ENCODE peak calls at places on chromosomes 11 and 22, in seven cellular contexts. One of them, this sample, is unnamed.

GRCh38 chr11:76209671-76209955 is 3.3 kb upstream of the WNT11 start:
- DNase-seq in K562: no peak
- DNase-seq in HepG2: no peak
- DNase-seq in SK-N-SH: peak; percentile 63
- DNase-seq in HCT116: no peak
- DNase-seq in H1: peak; percentile 64
- DNase-seq in NT2/D1: no peak
- DNase-seq in this sample: no peak

GRCh38 chr11:129061466-129062194 is 119.0 kb upstream of the TP53AIP1 start:
- DNase-seq in K562: no peak
- DNase-seq in HepG2: no peak
- DNase-seq in SK-N-SH: no peak
- DNase-seq in HCT116: peak; percentile 80
- DNase-seq in H1: no peak
- DNase-seq in NT2/D1: no peak
- DNase-seq in this sample: no peak

GRCh38 chr11:70504246-70505020 is 106.1 kb downstream of the CTTN start:
- DNase-seq in K562: no peak
- DNase-seq in HepG2: no peak
- DNase-seq in SK-N-SH: no peak
- DNase-seq in HCT116: no peak
- DNase-seq in H1: no peak
- DNase-seq in NT2/D1: no peak
- DNase-seq in this sample: no peak

GRCh38 chr22:37681556-37682049 is 4.5 kb upstream of the NOL12 start:
- DNase-seq in K562: peak; percentile 87
- DNase-seq in HepG2: peak; percentile 64
- DNase-seq in SK-N-SH: peak; percentile 82
- DNase-seq in HCT116: peak; percentile 62
- DNase-seq in H1: peak; percentile 88
- DNase-seq in NT2/D1: no peak
- DNase-seq in this sample: no peak

GRCh38 chr11:33039274-33040126 is at the start of gene TCP11L1:
- DNase-seq in K562: peak; percentile 66
- DNase-seq in HepG2: peak; percentile 83
- DNase-seq in SK-N-SH: peak; percentile 93
- DNase-seq in HCT116: peak; percentile 78
- DNase-seq in H1: peak; percentile 88
- DNase-seq in NT2/D1: peak; percentile 81
- DNase-seq in this sample: peak; percentile 59

GRCh38 chr11:6681949-6682348 is 1.2 kb downstream of the MRPL17 start:
- DNase-seq in K562: peak; percentile 49
- DNase-seq in HepG2: no peak
- DNase-seq in SK-N-SH: peak; percentile 12
- DNase-seq in HCT116: no peak
- DNase-seq in H1: no peak
- DNase-seq in NT2/D1: no peak
- DNase-seq in this sample: no peak

GRCh38 chr11:109978895-109979294 is 114.3 kb upstream of the ZC3H12C start:
- DNase-seq in K562: no peak
- DNase-seq in HepG2: no peak
- DNase-seq in SK-N-SH: no peak
- DNase-seq in HCT116: no peak
- DNase-seq in H1: no peak
- DNase-seq in NT2/D1: no peak
- DNase-seq in this sample: no peak

GRCh38 chr11:102572537-102573220 is 42.1 kb upstream of the MMP7 start:
- DNase-seq in K562: no peak
- DNase-seq in HepG2: no peak
- DNase-seq in SK-N-SH: no peak
- DNase-seq in HCT116: no peak
- DNase-seq in H1: no peak
- DNase-seq in NT2/D1: no peak
- DNase-seq in this sample: no peak

GRCh38 chr11:123063396-123064267 is 1.7 kb upstream of the HSPA8 start:
- DNase-seq in K562: peak; percentile 54
- DNase-seq in HepG2: peak; percentile 64
- DNase-seq in SK-N-SH: no peak
- DNase-seq in HCT116: no peak
- DNase-seq in H1: no peak
- DNase-seq in NT2/D1: peak; percentile 30
- DNase-seq in this sample: no peak

GRCh38 chr11:130403301-130403804 is 25.1 kb downstream of the ADAMTS8 start:
- DNase-seq in K562: no peak
- DNase-seq in HepG2: no peak
- DNase-seq in SK-N-SH: no peak
- DNase-seq in HCT116: no peak
- DNase-seq in H1: no peak
- DNase-seq in NT2/D1: no peak
- DNase-seq in this sample: no peak

GRCh38 chr11:126104420-126104819 is 41.8 kb upstream of the CDON start:
- DNase-seq in K562: no peak
- DNase-seq in HepG2: no peak
- DNase-seq in SK-N-SH: no peak
- DNase-seq in HCT116: no peak
- DNase-seq in H1: peak; percentile 78
- DNase-seq in NT2/D1: peak; percentile 80
- DNase-seq in this sample: no peak
- TF ChIP-seq YY1 in K562: no peak
- TF ChIP-seq YY1 in HepG2: no peak
- TF ChIP-seq YY1 in SK-N-SH: no peak
- TF ChIP-seq YY1 in HCT116: no peak
- TF ChIP-seq YY1 in H1: no peak
- TF ChIP-seq YY1 in NT2/D1: no peak
- TF ChIP-seq YY1 in this sample: no peak

GRCh38 chr22:44596726-44597125 is 98.7 kb upstream of the RTL6 start:
- DNase-seq in K562: no peak
- DNase-seq in HepG2: no peak
- DNase-seq in SK-N-SH: no peak
- DNase-seq in HCT116: no peak
- DNase-seq in H1: no peak
- DNase-seq in NT2/D1: no peak
- DNase-seq in this sample: no peak
- TF ChIP-seq YY1 in K562: no peak
- TF ChIP-seq YY1 in HepG2: no peak
- TF ChIP-seq YY1 in SK-N-SH: no peak
- TF ChIP-seq YY1 in HCT116: no peak
- TF ChIP-seq YY1 in H1: no peak
- TF ChIP-seq YY1 in NT2/D1: no peak
- TF ChIP-seq YY1 in this sample: no peak

DNA sequence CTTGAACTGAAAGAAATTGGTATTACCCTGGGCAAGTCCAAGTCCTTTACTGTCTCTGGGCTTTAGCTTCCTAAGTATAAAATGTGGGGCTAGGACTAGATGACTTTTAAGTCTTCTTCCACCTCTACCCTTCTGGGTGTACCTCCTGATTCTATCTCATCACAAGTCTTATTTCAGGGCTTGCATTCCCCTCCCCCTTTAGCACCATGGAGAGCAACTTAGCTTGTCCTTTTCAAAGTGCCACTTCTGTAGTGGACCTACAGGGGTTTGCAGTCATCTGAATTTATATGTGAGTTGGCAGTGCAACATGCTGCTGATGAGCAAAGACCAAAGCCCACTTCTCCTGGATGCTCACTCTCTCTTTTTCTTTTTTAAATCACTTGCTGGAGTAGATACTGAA is 184.8 kb downstream of the NELL1 start:
- DNase-seq in K562: no peak
- DNase-seq in HepG2: no peak
- DNase-seq in SK-N-SH: no peak
- DNase-seq in HCT116: no peak
- DNase-seq in H1: no peak
- DNase-seq in NT2/D1: peak; percentile 18
- DNase-seq in this sample: no peak
- TF ChIP-seq YY1 in K562: no peak
- TF ChIP-seq YY1 in HepG2: no peak
- TF ChIP-seq YY1 in SK-N-SH: no peak
- TF ChIP-seq YY1 in HCT116: no peak
- TF ChIP-seq YY1 in H1: no peak
- TF ChIP-seq YY1 in NT2/D1: no peak
- TF ChIP-seq YY1 in this sample: no peak

GRCh38 chr11:34850339-34850738 is 65.8 kb downstream of the APIP start:
- DNase-seq in K562: peak; percentile 31
- DNase-seq in HepG2: no peak
- DNase-seq in SK-N-SH: no peak
- DNase-seq in HCT116: no peak
- DNase-seq in H1: no peak
- DNase-seq in NT2/D1: no peak
- DNase-seq in this sample: no peak
- TF ChIP-seq YY1 in K562: no peak
- TF ChIP-seq YY1 in HepG2: no peak
- TF ChIP-seq YY1 in SK-N-SH: no peak
- TF ChIP-seq YY1 in HCT116: no peak
- TF ChIP-seq YY1 in H1: no peak
- TF ChIP-seq YY1 in NT2/D1: no peak
- TF ChIP-seq YY1 in this sample: no peak

This sample was measured in GM12878.